ENCODE peak calls at places on chromosomes 2 and 18, in seven cellular contexts. W is left ventricle myocardium inferior, A is B cell, V is Calu3, F is fibroblast of mammary gland, L is stomach, B is astrocyte of the spinal cord. K is an unnamed sample.
A peak's percentile ranks its signal among the peaks of the same experiment; 100 is the strongest.

GRCh38 chr18:75455249-75456183 is 28.0 kb upstream of the SMIM21 start:
- DNase-seq in V (no peak), B (peak; percentile 43), A (no peak), F (peak; percentile 38), L (no peak), W (peak; percentile 23), K (no peak)

GRCh38 chr2:100856732-100857131 is 36.8 kb downstream of the NPAS2 start:
- DNase-seq in V (peak; percentile 43), B (no peak), F (no peak), W (no peak), A (no peak), L (no peak), K (no peak)

GRCh38 chr18:6731197-6731596 is 1.7 kb downstream of the ARHGAP28 start:
- DNase-seq in L (no peak), V (no peak), A (no peak), B (peak; percentile 89), F (peak; percentile 96), W (no peak), K (no peak)

GRCh38 chr2:6081542-6081872 is 389.3 kb downstream of the SOX11 start:
- DNase-seq in B (peak; percentile 31), F (no peak), W (no peak), V (no peak), A (no peak), L (no peak), K (no peak)

GRCh38 chr2:19879115-19879514 is 22.7 kb downstream of the TTC32 start:
- DNase-seq in V (no peak), W (no peak), L (no peak), B (no peak), F (peak; percentile 47), A (no peak), K (no peak)

GRCh38 chr18:13381907-13382682 is 163.5 kb downstream of the LDLRAD4 start:
- DNase-seq in A (peak; percentile 55), B (peak; percentile 76), W (peak; percentile 70), L (peak; percentile 60), F (peak; percentile 57), V (peak; percentile 53), K (peak; percentile 77)

GRCh38 chr18:72114801-72115594 is 429.1 kb downstream of the CBLN2 start:
- DNase-seq in F (no peak), A (no peak), L (no peak), W (no peak), V (no peak), B (no peak), K (no peak)

GRCh38 chr18:51890762-51891161 is 449.2 kb upstream of the DCC start:
- DNase-seq in V (peak; percentile 10), W (no peak), F (no peak), L (peak; percentile 73), B (peak; percentile 70), A (no peak), K (no peak)

GRCh38 chr18:23114171-23114881 is 21.0 kb upstream of the CABLES1 start:
- DNase-seq in B (peak; percentile 48), A (no peak), W (no peak), L (no peak), V (peak; percentile 39), F (peak; percentile 73), K (no peak)

GRCh38 chr2:179768765-179769164 is 92.6 kb downstream of the ZNF385B start:
- DNase-seq in A (no peak), F (peak; percentile 35), L (no peak), B (peak; percentile 66), W (no peak), V (no peak), K (no peak)

GRCh38 chr2:120108049-120108448 is 95.2 kb downstream of the EPB41L5 start:
- DNase-seq in W (no peak), L (peak; percentile 63), A (no peak), V (peak; percentile 11), B (peak; percentile 88), F (peak; percentile 91), K (no peak)

GRCh38 chr2:222532315-222532714 is 108.0 kb downstream of the SGPP2 start:
- DNase-seq in V (no peak), A (no peak), B (no peak), F (no peak), W (no peak), L (no peak), K (no peak)

GRCh38 chr2:25347205-25347815 is 5.6 kb upstream of the DNMT3A start:
- DNase-seq in L (no peak), F (peak; percentile 66), B (no peak), V (no peak), A (no peak), W (no peak), K (no peak)

GRCh38 chr2:66198873-66199272 is 236.1 kb upstream of the MEIS1 start:
- DNase-seq in W (no peak), L (no peak), B (no peak), F (no peak), V (no peak), A (no peak), K (no peak)

GRCh38 chr2:20415511-20415918 is 31.4 kb upstream of the RHOB start:
- DNase-seq in W (no peak), V (no peak), B (no peak), L (no peak), A (no peak), F (peak; percentile 53), K (no peak)

GRCh38 chr2:189144700-189145211 is 34.8 kb downstream of the COL5A2 start:
- DNase-seq in B (no peak), A (no peak), W (no peak), V (no peak), L (no peak), F (peak; percentile 83), K (no peak)

GRCh38 chr2:158507679-158508078 is 50.9 kb downstream of the PKP4 start:
- DNase-seq in W (no peak), A (no peak), F (no peak), L (no peak), V (no peak), B (peak; percentile 9), K (no peak)

GRCh38 chr2:41199320-41199719 is 747.4 kb upstream of the SLC8A1 start:
- DNase-seq in W (no peak), V (no peak), B (no peak), L (no peak), A (no peak), F (no peak), K (no peak)

GRCh38 chr2:112483047-112483473 is 1.1 kb downstream of the TTL start:
- DNase-seq in V (peak; percentile 7), L (no peak), B (peak; percentile 57), F (peak; percentile 80), A (peak; percentile 8), W (no peak), K (peak; percentile 44)

GRCh38 chr2:17306706-17307105 is 211.5 kb downstream of the RAD51AP2 start:
- DNase-seq in V (no peak), W (no peak), L (no peak), A (no peak), F (no peak), B (peak; percentile 37), K (no peak)

GRCh38 chr2:77370505-77370904 is 151.7 kb downstream of the LRRTM4 start:
- DNase-seq in W (no peak), L (no peak), A (no peak), F (no peak), V (no peak), B (no peak), K (no peak)

GRCh38 chr2:149365826-149366583 is 35.6 kb downstream of the LYPD6 start:
- DNase-seq in W (no peak), V (peak; percentile 57), A (no peak), L (peak; percentile 83), B (peak; percentile 5), F (peak; percentile 3), K (no peak)

GRCh38 chr2:199757466-199757865 is 93.5 kb downstream of the FTCDNL1 start:
- DNase-seq in W (peak; percentile 45), B (peak; percentile 38), A (no peak), L (no peak), F (peak; percentile 18), V (no peak), K (no peak)

GRCh38 chr2:177108890-177109289 is 103.7 kb upstream of the HNRNPA3 start:
- DNase-seq in F (no peak), B (no peak), V (no peak), A (no peak), W (no peak), L (no peak), K (no peak)

GRCh38 chr2:177101930-177102329 is 110.7 kb upstream of the HNRNPA3 start:
- DNase-seq in V (no peak), W (no peak), B (no peak), F (no peak), A (no peak), L (no peak), K (no peak)

GRCh38 chr2:177106212-177106611 is 106.4 kb upstream of the HNRNPA3 start:
- DNase-seq in A (no peak), V (peak; percentile 11), B (no peak), L (no peak), F (no peak), W (no peak), K (no peak)
- TF ChIP-seq CTCF in A (no peak), V (peak; percentile 30), B (no peak), L (no peak), F (peak; percentile 26), W (no peak), K (peak; percentile 15)

GRCh38 chr2:1051585-1051984 is 100.9 kb downstream of the SNTG2 start:
- DNase-seq in A (no peak), L (no peak), F (no peak), V (no peak), W (no peak), B (no peak), K (no peak)
- TF ChIP-seq CTCF in A (no peak), L (no peak), F (no peak), V (no peak), W (no peak), B (no peak), K (no peak)

DNA sequence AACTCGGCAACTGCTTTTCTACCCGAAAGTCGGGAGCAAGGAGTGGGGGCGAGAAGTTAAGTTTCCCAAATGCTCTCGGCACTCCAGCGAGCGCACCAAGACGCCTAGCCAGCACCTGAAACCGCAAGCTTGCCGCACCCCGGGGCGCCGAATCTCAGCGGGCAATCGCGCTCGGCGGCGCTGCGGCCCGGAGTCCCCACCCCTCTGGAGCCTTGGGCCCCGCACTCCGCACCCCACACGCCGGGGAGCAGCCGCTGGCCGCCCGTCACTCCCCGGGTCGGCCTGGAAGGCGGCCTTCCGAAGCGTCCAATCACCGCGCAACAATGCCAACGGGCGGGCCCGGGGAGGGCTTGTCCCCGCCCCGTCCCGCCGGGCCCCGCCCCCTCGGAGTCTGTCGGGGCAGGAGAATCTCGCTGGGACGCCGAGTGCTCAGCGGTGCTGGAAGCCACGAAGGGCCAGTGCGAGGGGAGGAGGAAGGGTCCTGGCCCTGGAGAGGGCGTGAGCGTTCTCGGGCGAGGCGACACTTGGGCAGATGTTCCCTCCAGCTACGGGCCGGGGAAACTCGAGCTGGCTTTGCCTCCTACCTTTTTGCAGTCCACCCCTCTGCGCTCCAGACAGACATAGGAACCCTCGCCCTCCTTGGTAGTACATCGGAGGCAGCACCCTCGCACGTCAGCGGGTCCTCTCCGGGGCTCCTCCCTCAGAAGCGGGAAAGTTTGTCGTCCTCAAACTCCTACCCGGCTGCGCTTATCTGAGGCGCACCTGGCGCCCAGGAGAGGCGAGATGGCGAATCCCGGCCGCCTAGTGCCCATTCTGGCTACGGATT is 1.1 kb upstream of the ZBTB7C start:
- DNase-seq in L (peak; percentile 94), V (peak; percentile 94), A (peak; percentile 54), W (peak; percentile 93), B (peak; percentile 81), F (peak; percentile 73), K (peak; percentile 94)
- TF ChIP-seq CTCF in L (no peak), V (no peak), A (no peak), W (no peak), B (no peak), F (no peak), K (no peak)

DNA sequence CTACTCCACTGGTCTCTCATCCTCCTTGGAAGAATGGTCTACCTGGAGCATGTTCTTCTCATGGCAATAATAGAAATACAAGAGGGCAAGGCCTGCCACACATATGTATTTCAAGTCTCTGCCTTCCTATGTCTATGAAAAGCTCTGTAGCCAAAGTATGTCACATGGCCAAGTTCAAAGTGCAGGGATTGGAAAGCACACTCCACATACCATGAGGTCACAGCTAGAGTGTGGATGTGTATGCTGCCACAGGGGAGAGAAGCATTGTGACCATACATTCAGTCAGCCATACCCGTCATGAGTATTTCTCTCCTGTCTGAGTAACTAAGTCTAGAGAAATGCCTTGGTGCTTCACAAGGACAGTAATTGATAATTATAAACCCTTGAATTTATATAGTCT is 8.8 kb upstream of the EIF2AK3 start:
- DNase-seq in F (no peak), L (no peak), V (no peak), W (no peak), A (no peak), B (no peak), K (no peak)
- TF ChIP-seq CTCF in F (no peak), L (no peak), V (no peak), W (no peak), A (no peak), B (no peak), K (no peak)